ENCODE peak calls at places on chromosomes 16 and 17, in four cellular contexts. J is right cardiac atrium, W is upper lobe of right lung, U is thoracic aorta. G is an unnamed sample.

GRCh38 chr16:53111078-53111776 is 56.4 kb downstream of the CHD9 start:
- DNase-seq in W (no peak), J (no peak), U (no peak), G (no peak)

GRCh38 chr17:45020354-45021138 is 30.9 kb downstream of the DCAKD start:
- DNase-seq in W (no peak), J (peak; percentile 82), U (no peak), G (peak; percentile 19)

GRCh38 chr16:65415460-65415859 is 293.6 kb upstream of the CDH11 start:
- DNase-seq in W (no peak), U (no peak), J (no peak), G (peak; percentile 35)

GRCh38 chr17:65783845-65784334 is 222.4 kb upstream of the AXIN2 start:
- DNase-seq in W (no peak), U (no peak), J (no peak), G (peak; percentile 77)

GRCh38 chr17:18967806-18968744 is 16.1 kb downstream of the SLC5A10 start:
- DNase-seq in U (no peak), J (no peak), W (no peak), G (no peak)

GRCh38 chr16:66287416-66287815 is 79.1 kb upstream of the CDH5 start:
- DNase-seq in W (no peak), U (no peak), J (no peak), G (no peak)

GRCh38 chr17:29148790-29149430 is 31.3 kb downstream of the MYO18A start:
- DNase-seq in J (peak; percentile 99), U (peak; percentile 67), W (peak; percentile 98), G (peak; percentile 65)

GRCh38 chr17:63431939-63432804 is 13.9 kb downstream of the CYB561 start:
- DNase-seq in U (no peak), J (no peak), W (peak; percentile 64), G (no peak)

GRCh38 chr17:44827863-44828262 is 2.2 kb downstream of the GJC1 start:
- DNase-seq in J (no peak), U (no peak), W (no peak), G (no peak)

GRCh38 chr16:66369055-66369592 is 2.6 kb downstream of the CDH5 start:
- DNase-seq in J (peak; percentile 80), W (peak; percentile 65), U (no peak), G (no peak)

GRCh38 chr17:76266244-76266938 is 1.2 kb downstream of the UBALD2 start:
- DNase-seq in W (no peak), U (no peak), J (peak; percentile 13), G (no peak)

GRCh38 chr16:88649924-88650748 is 717 bp downstream of the CYBA start:
- DNase-seq in J (peak; percentile 80), W (peak; percentile 84), U (no peak), G (no peak)

GRCh38 chr16:83215417-83216001 is 588.7 kb downstream of the CDH13 start:
- DNase-seq in W (no peak), J (peak; percentile 44), U (no peak), G (no peak)

GRCh38 chr17:80833952-80834895 is 157.4 kb upstream of the CHMP6 start:
- DNase-seq in W (peak; percentile 62), J (peak; percentile 76), U (no peak), G (no peak)

GRCh38 chr16:15466131-15466530 is 31.7 kb downstream of the BMERB1 start:
- DNase-seq in J (no peak), W (no peak), U (no peak), G (no peak)

GRCh38 chr17:34852141-34852540 is 109.1 kb downstream of the CCT6B start:
- DNase-seq in U (no peak), W (no peak), J (no peak), G (no peak)

GRCh38 chr16:705748-706188 is at the start of gene FBXL16:
- DNase-seq in J (no peak), W (no peak), U (no peak), G (no peak)

GRCh38 chr16:74726736-74727135 is 26.1 kb upstream of the MLKL start:
- DNase-seq in W (no peak), J (no peak), U (no peak), G (no peak)

GRCh38 chr16:30949655-30950515 is 1.0 kb downstream of the ORAI3 start:
- DNase-seq in U (no peak), J (peak; percentile 94), W (peak; percentile 83), G (peak; percentile 78)

GRCh38 chr17:55726440-55726839 is 3.8 kb upstream of the TMEM100 start:
- DNase-seq in W (no peak), U (peak; percentile 28), J (peak; percentile 79), G (peak; percentile 52)

GRCh38 chr17:63682441-63682840 is 17.5 kb downstream of the LIMD2 start:
- DNase-seq in U (no peak), W (no peak), J (no peak), G (no peak)

GRCh38 chr17:18033442-18034099 is 5.4 kb downstream of the ATPAF2 start:
- DNase-seq in W (no peak), U (no peak), J (no peak), G (peak; percentile 65)

GRCh38 chr17:49980703-49981197 is 11.8 kb downstream of the DLX4 start:
- DNase-seq in W (no peak), U (no peak), J (no peak), G (no peak)

GRCh38 chr17:74354561-74354960 is 7.1 kb downstream of the BTBD17 start:
- DNase-seq in U (no peak), W (no peak), J (no peak), G (no peak)

GRCh38 chr17:48555183-48555615 is 10.3 kb upstream of the HOXB2 start:
- DNase-seq in J (no peak), U (no peak), W (no peak), G (peak; percentile 90)

GRCh38 chr16:49959552-49960277 is 65.3 kb upstream of the CNEP1R1 start:
- DNase-seq in J (no peak), U (no peak), W (no peak), G (no peak)

GRCh38 chr16:78437352-78437968 is 338.0 kb downstream of the WWOX start:
- DNase-seq in J (no peak), U (no peak), W (no peak), G (no peak)

GRCh38 chr16:88455610-88456355 is 2.7 kb downstream of the ZFPM1 start:
- DNase-seq in J (no peak), U (no peak), W (peak; percentile 78), G (no peak)

GRCh38 chr16:77944631-77945030 is 77.7 kb upstream of the CLEC3A start:
- DNase-seq in U (no peak), W (no peak), J (no peak), G (no peak)

GRCh38 chr17:55717898-55718735 is 4.5 kb downstream of the TMEM100 start:
- DNase-seq in J (peak; percentile 92), W (peak; percentile 69), U (no peak), G (peak; percentile 31)

GRCh38 chr17:48961516-48962233 is 6.7 kb downstream of the GIP start:
- DNase-seq in W (no peak), U (no peak), J (no peak), G (no peak)

GRCh38 chr17:7263071-7263800 is 958 bp upstream of the CLDN7 start:
- DNase-seq in J (peak; percentile 57), W (peak; percentile 88), U (no peak), G (no peak)

GRCh38 chr16:56776562-56776961 is 46.6 kb downstream of the NUP93 start:
- DNase-seq in W (no peak), J (peak; percentile 64), U (no peak), G (no peak)

DNA sequence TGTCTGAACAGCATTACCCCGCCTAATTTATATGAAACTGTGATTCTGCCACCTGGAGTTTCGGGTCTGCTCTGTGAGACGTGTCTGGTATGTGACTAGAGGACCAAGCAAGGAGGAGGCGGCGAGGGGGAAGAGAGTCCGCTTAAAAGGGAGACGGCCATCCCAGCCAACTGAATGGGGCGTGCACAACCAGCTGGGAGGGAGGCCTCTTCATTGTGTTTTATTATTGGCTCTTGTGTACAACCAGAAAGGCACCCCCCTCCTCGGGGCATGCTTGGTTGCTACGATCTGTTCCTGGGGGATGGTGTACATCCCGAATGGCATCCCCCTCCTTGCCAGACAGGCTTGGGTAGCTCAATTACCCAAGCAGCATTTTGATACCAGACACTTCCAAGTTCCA is 384.5 kb upstream of the SALL1 start:
- DNase-seq in J (no peak), U (no peak), W (no peak), G (no peak)
- H3K4me3 ChIP-seq in J (no peak overlapping the region), U (no peak overlapping the region), W (no peak overlapping the region), G (no peak overlapping the region)

GRCh38 chr17:83081561-83082201 is 2.3 kb downstream of the METRNL start:
- DNase-seq in W (no peak), J (peak; percentile 72), U (no peak), G (no peak)
- H3K27me3 ChIP-seq in W (no peaks in the 10 kb centered on the region), J (no peaks in the 10 kb centered on the region), U (no peaks in the 10 kb centered on the region), G (peaks cover 15% of the 10 kb centered on the region)

GRCh38 chr17:83082435-83082834 is 3.0 kb downstream of the METRNL start:
- DNase-seq in J (no peak), U (no peak), W (no peak), G (no peak)

GRCh38 chr17:83083368-83084201 is 4.2 kb downstream of the METRNL start:
- DNase-seq in U (no peak), W (no peak), J (peak; percentile 69), G (peak; percentile 73)

GRCh38 chr17:83084621-83085056 is 5.2 kb downstream of the METRNL start:
- DNase-seq in W (peak; percentile 93), J (peak; percentile 48), U (no peak), G (no peak)

GRCh38 chr17:83084214-83084613 is 4.8 kb downstream of the METRNL start:
- DNase-seq in J (no peak), U (no peak), W (no peak), G (no peak)

GRCh38 chr17:83082899-83083367 is 3.5 kb downstream of the METRNL start:
- DNase-seq in J (no peak), U (no peak), W (no peak), G (no peak)
- H3K4me3 ChIP-seq in J (no peak overlapping the region), U (peak overlapping the region; percentile 96), W (no peak overlapping the region), G (no peak overlapping the region)

GRCh38 chr16:67486805-67487204 is 3.5 kb upstream of the AGRP start:
- DNase-seq in U (no peak), W (no peak), J (no peak), G (no peak)
- H3K27me3 ChIP-seq in U (no peaks in the 10 kb centered on the region), W (no peaks in the 10 kb centered on the region), J (no peaks in the 10 kb centered on the region), G (no peaks in the 10 kb centered on the region)

GRCh38 chr16:86095131-86095752 is 196.3 kb downstream of the IRF8 start:
- DNase-seq in U (no peak), W (peak; percentile 23), J (no peak), G (no peak)
- H3K4me3 ChIP-seq in U (no peak overlapping the region), W (no peak overlapping the region), J (no peak overlapping the region), G (no peak overlapping the region)

GRCh38 chr17:8338806-8339205 is 834 bp upstream of the ODF4 start:
- DNase-seq in U (no peak), J (no peak), W (no peak), G (no peak)
- H3K27me3 ChIP-seq in U (no peaks in the 10 kb centered on the region), J (no peaks in the 10 kb centered on the region), W (no peaks in the 10 kb centered on the region), G (no peaks in the 10 kb centered on the region)

DNA sequence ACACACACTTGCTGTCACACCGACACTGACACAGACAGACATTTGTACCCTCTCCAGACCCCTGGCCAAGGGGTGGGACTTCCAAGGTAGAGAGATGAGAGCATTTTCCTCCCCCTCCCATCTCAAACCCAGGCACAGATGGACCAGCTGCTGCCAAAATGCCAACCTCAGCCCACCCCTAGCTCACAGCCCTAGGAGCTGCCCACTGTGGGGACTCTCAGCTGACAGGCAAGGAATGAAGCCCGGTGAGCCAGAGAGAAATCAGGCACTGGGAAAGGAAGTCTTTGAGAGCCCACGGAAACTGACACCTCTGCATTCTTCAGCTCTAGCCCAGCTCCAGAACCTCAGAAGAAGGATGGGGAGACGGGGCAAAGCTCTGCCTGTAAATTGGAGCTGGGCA is 2.8 kb downstream of the ETV4 start:
- DNase-seq in J (no peak), U (no peak), W (no peak), G (no peak)
- H3K4me3 ChIP-seq in J (no peak overlapping the region), U (no peak overlapping the region), W (no peak overlapping the region), G (no peak overlapping the region)